ENCODE peak calls at places on chromosomes 1 and 21, in ten cellular contexts. U is prostate gland; S is activated naive CD8-positive, alpha-beta T cell treated with anti-CD3 and anti-CD28 coated beads, Interleukin-2, amount 50 U/mL, for 24 hours; G is esophagus squamous epithelium; E is globus pallidus; M is H4; X is iris pigment epithelial cell; Z is EL; L is foreskin fibroblast; A is stimulated activated CD4-positive, alpha-beta T cell treated with anti-CD3 and anti-CD28 coated beads, Interleukin-2, amount 100 ng/mL, for 48 hours. K is an unnamed sample.
A peak's percentile ranks its signal among the peaks of the same experiment; 100 is the strongest.

GRCh38 chr1:7224644-7225043 is 439.4 kb downstream of the CAMTA1 start:
- DNase-seq in L (no peak), Z (no peak), S (no peak), X (no peak), E (no peak), U (no peak), A (no peak), M (peak; percentile 7), G (no peak), K (no peak)

GRCh38 chr1:4084896-4085295 is 184.8 kb upstream of the C1orf174 start:
- DNase-seq in M (no peak), X (no peak), G (no peak), L (no peak), E (no peak), A (no peak), U (no peak), S (no peak), Z (no peak), K (no peak)

GRCh38 chr1:228765543-228765942 is 30.3 kb downstream of the RHOU start:
- DNase-seq in M (no peak), G (no peak), A (peak; percentile 2), S (peak; percentile 5), E (no peak), X (no peak), Z (no peak), U (no peak), L (no peak), K (no peak)

GRCh38 chr1:47709302-47710074 is 271.6 kb downstream of the FOXD2 start:
- DNase-seq in M (no peak), Z (peak; percentile 36), S (peak; percentile 9), X (peak; percentile 31), L (peak; percentile 36), A (no peak), U (no peak), E (peak; percentile 20), G (no peak), K (no peak)

GRCh38 chr1:208176654-208177053 is 67.5 kb downstream of the PLXNA2 start:
- DNase-seq in M (no peak), X (no peak), S (no peak), U (no peak), G (no peak), E (no peak), A (no peak), Z (no peak), L (no peak), K (no peak)

GRCh38 chr21:26806734-26807372 is 38.4 kb downstream of the ADAMTS1 start:
- DNase-seq in G (no peak), X (peak; percentile 79), U (no peak), L (peak; percentile 63), S (no peak), E (no peak), Z (peak; percentile 62), A (no peak), M (peak; percentile 33), K (peak; percentile 40)

GRCh38 chr1:225870883-225871282 is 11.3 kb downstream of the TMEM63A start:
- DNase-seq in S (no peak), U (no peak), M (no peak), Z (no peak), L (no peak), A (no peak), E (no peak), G (no peak), X (no peak), K (no peak)

GRCh38 chr1:231970684-231971083 is 344.1 kb downstream of the DISC1 start:
- DNase-seq in U (no peak), X (no peak), L (no peak), E (no peak), G (no peak), Z (no peak), S (no peak), A (no peak), M (no peak), K (no peak)

GRCh38 chr1:84108900-84109578 is 35.0 kb upstream of the PRKACB start:
- DNase-seq in E (no peak), L (no peak), S (no peak), G (no peak), X (no peak), U (no peak), Z (no peak), A (no peak), M (no peak), K (no peak)

GRCh38 chr1:60924964-60925798 is 157.2 kb upstream of the NFIA start:
- DNase-seq in M (no peak), E (no peak), X (no peak), A (no peak), U (no peak), L (no peak), G (no peak), S (no peak), Z (no peak), K (no peak)

GRCh38 chr1:196738730-196739129 is 35.9 kb upstream of the CFHR3 start:
- DNase-seq in A (no peak), E (no peak), S (no peak), G (no peak), X (no peak), U (no peak), M (no peak), Z (no peak), L (no peak), K (no peak)

GRCh38 chr1:45205000-45205909 is 1.1 kb downstream of the ZSWIM5 start:
- DNase-seq in E (peak; percentile 51), Z (peak; percentile 53), U (peak; percentile 52), M (no peak), L (peak; percentile 71), X (peak; percentile 59), G (no peak), S (peak; percentile 42), A (no peak), K (no peak)

K was measured in HFFc6.